ENCODE peak calls at places on chromosomes 5 and 9, in ten cellular contexts. Y, P, O, G, D, F, V, C, E and R are unnamed samples.

GRCh38 chr9:116411506-116411905 is 257.9 kb downstream of the PAPPA start:
- DNase-seq in C (no peak), P (no peak), D (no peak), V (no peak), Y (no peak), F (no peak), G (no peak), O (no peak), E (no peak), R (no peak)

GRCh38 chr5:6365142-6365976 is 13.0 kb downstream of the MED10 start:
- DNase-seq in D (no peak), F (no peak), P (no peak), Y (peak; percentile 31), G (peak; percentile 32), O (no peak), E (no peak), V (no peak), C (no peak), R (no peak)

GRCh38 chr5:403995-404394 is 39.0 kb upstream of the EXOC3 start:
- DNase-seq in V (no peak), E (no peak), C (no peak), G (no peak), Y (peak; percentile 28), D (no peak), O (peak; percentile 12), P (no peak), F (no peak), R (no peak)

GRCh38 chr5:143850050-143850713 is 38.2 kb downstream of the HMHB1 start:
- DNase-seq in O (no peak), F (no peak), C (no peak), G (no peak), P (no peak), D (no peak), V (no peak), E (no peak), Y (no peak), R (no peak)

GRCh38 chr9:121833061-121833460 is 181.6 kb downstream of the DAB2IP start:
- DNase-seq in C (no peak), Y (peak; percentile 37), P (no peak), O (peak; percentile 9), V (peak; percentile 8), G (no peak), D (no peak), F (no peak), E (no peak), R (no peak)

GRCh38 chr5:7941692-7942091 is 72.7 kb downstream of the MTRR start:
- DNase-seq in F (no peak), P (no peak), V (no peak), C (no peak), D (no peak), Y (no peak), E (no peak), O (no peak), G (no peak), R (no peak)

GRCh38 chr9:20692554-20692953 is 8.5 kb downstream of the FOCAD start:
- DNase-seq in Y (no peak), P (no peak), G (peak; percentile 36), F (no peak), E (no peak), C (no peak), O (no peak), V (no peak), D (no peak), R (no peak)

GRCh38 chr5:43409809-43410271 is 2.4 kb downstream of the CCL28 start:
- DNase-seq in G (no peak), C (no peak), V (no peak), P (peak; percentile 93), O (no peak), D (no peak), Y (no peak), E (no peak), F (no peak), R (no peak)

GRCh38 chr5:137739737-137740136 is 3.8 kb upstream of the KLHL3 start:
- DNase-seq in C (no peak), P (no peak), V (no peak), E (no peak), Y (no peak), G (no peak), F (no peak), D (no peak), O (no peak), R (no peak)

GRCh38 chr9:38022995-38023394 is 46.0 kb downstream of the SHB start:
- DNase-seq in Y (no peak), V (no peak), C (no peak), P (peak; percentile 87), D (peak; percentile 72), F (no peak), O (no peak), G (no peak), E (no peak), R (no peak)

GRCh38 chr9:693460-694390 is 147.8 kb upstream of the DMRT1 start:
- DNase-seq in E (no peak), P (peak; percentile 45), G (peak; percentile 90), Y (peak; percentile 77), F (no peak), C (no peak), V (peak; percentile 84), O (peak; percentile 66), D (no peak), R (no peak)

GRCh38 chr9:74036549-74037231 is 460.4 kb upstream of the RORB start:
- DNase-seq in C (no peak), G (peak; percentile 54), F (no peak), V (no peak), E (no peak), D (no peak), Y (no peak), O (no peak), P (no peak), R (no peak)

GRCh38 chr9:90290716-90291485 is 351.7 kb downstream of the DIRAS2 start:
- DNase-seq in Y (no peak), P (no peak), D (no peak), F (no peak), C (no peak), G (peak; percentile 35), E (no peak), O (no peak), V (no peak), R (no peak)

DNA sequence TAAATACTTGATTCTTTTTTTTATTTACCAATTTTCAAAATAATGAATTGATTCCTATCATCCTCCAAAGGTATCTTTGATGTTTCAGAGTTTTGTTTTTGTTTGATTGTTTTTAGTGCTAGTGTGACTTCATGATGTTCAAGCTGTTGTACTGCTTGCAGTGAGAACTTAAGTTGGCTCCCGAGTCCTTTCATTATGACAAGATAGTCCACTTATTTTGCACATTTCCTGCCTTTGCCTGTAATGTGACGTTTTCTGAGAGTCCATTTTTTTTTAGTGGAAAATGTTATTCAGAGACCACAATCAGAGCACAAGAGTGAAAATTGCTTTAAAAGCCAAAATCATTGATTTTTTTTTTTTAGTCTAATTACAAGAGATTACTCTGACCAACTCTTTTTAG is 60.1 kb upstream of the FCHO2 start:
- DNase-seq in D (no peak), C (no peak), E (no peak), F (no peak), P (no peak), O (no peak), Y (no peak), V (no peak), G (no peak), R (no peak)
- H3K4me3 ChIP-seq in D (no peak overlapping the region), C (no peak overlapping the region), E (no peak overlapping the region), F (no peak overlapping the region), P (no peak overlapping the region), O (no peak overlapping the region), Y (no peak overlapping the region), V (no peak overlapping the region), G (no peak overlapping the region), R (no peak overlapping the region)

GRCh38 chr9:117625154-117625553 is 79.0 kb upstream of the TLR4 start:
- DNase-seq in V (no peak), D (no peak), E (no peak), P (no peak), F (no peak), O (no peak), Y (no peak), C (no peak), G (no peak), R (no peak)

GRCh38 chr9:117616436-117616835 is 87.8 kb upstream of the TLR4 start:
- DNase-seq in G (no peak), E (no peak), D (no peak), O (no peak), F (no peak), Y (peak; percentile 67), P (peak; percentile 4), V (no peak), C (no peak), R (no peak)

GRCh38 chr9:117624106-117624505 is 80.1 kb upstream of the TLR4 start:
- DNase-seq in O (no peak), D (no peak), V (no peak), C (no peak), Y (no peak), G (no peak), F (no peak), E (no peak), P (no peak), R (no peak)

GRCh38 chr9:117622347-117622746 is 81.9 kb upstream of the TLR4 start:
- DNase-seq in G (no peak), E (no peak), F (no peak), C (no peak), Y (no peak), O (no peak), D (no peak), P (no peak), V (no peak), R (no peak)
- TF ChIP-seq CTCF in G (no peak), E (no peak), F (peak; percentile 64), C (peak; percentile 2), Y (no peak), O (no peak), D (peak; percentile 34), P (no peak), V (no peak), R (peak; percentile 31)

GRCh38 chr5:31889131-31889561 is 250.2 kb downstream of the PDZD2 start:
- DNase-seq in O (no peak), D (no peak), G (peak; percentile 9), E (no peak), P (no peak), Y (no peak), F (peak; percentile 13), V (no peak), C (no peak), R (no peak)
- H3K4me3 ChIP-seq in O (no peak overlapping the region), D (no peak overlapping the region), G (no peak overlapping the region), E (no peak overlapping the region), P (no peak overlapping the region), Y (no peak overlapping the region), F (no peak overlapping the region), V (no peak overlapping the region), C (no peak overlapping the region), R (no peak overlapping the region)

GRCh38 chr5:133866903-133867245 is 101.6 kb downstream of the C5orf15 start:
- DNase-seq in D (no peak), V (no peak), C (no peak), G (no peak), E (no peak), Y (no peak), F (no peak), O (peak; percentile 6), P (no peak), R (no peak)
- TF ChIP-seq CTCF in D (no peak), V (no peak), C (no peak), G (no peak), E (no peak), Y (no peak), F (peak; percentile 14), O (no peak), P (no peak), R (no peak)